ENCODE peak calls at places on chromosomes 2 and 18, in seven cellular contexts. W is GM23338, L is HCT116, O is SK-N-SH, H is HepG2, K is K562, A is GM12878. T is an unnamed sample. For H3K4me1, the result is how much of the 10 kb centered on the place peaks cover.

GRCh38 chr18:48929951-48930713 is 20.6 kb downstream of the SMAD7 start:
- DNase-seq in W (peak), L (no peak), O (peak), H (peak), K (no peak), A (no peak), T (no peak)

GRCh38 chr2:149894760-149895159 is 307.2 kb upstream of the MMADHC start:
- DNase-seq in W (no peak), L (no peak), O (no peak), H (no peak), K (no peak), A (no peak), T (no peak)

GRCh38 chr2:111037136-111037535 is 83.6 kb upstream of the BCL2L11 start:
- DNase-seq in W (no peak), L (no peak), O (no peak), H (no peak), K (no peak), A (peak), T (no peak)

GRCh38 chr2:43196773-43197567 is 29.4 kb downstream of the ZFP36L2 start:
- DNase-seq in W (no peak), L (no peak), O (no peak), H (no peak), K (no peak), A (no peak), T (no peak)

GRCh38 chr2:156437272-156437671 is 1.1 kb downstream of the GPD2 start:
- DNase-seq in W (no peak), L (no peak), O (no peak), H (no peak), K (peak), A (no peak), T (no peak)

GRCh38 chr18:50428531-50429206 is 53.8 kb downstream of the SKA1 start:
- DNase-seq in W (no peak), L (no peak), O (peak), H (no peak), K (no peak), A (no peak), T (no peak)

GRCh38 chr2:139790807-139791206 is 1010.6 kb upstream of the NXPH2 start:
- DNase-seq in W (peak), L (peak), O (no peak), H (no peak), K (no peak), A (no peak), T (peak)

GRCh38 chr2:53632714-53633113 is 134.9 kb upstream of the CHAC2 start:
- DNase-seq in W (no peak), L (no peak), O (no peak), H (no peak), K (no peak), A (no peak), T (no peak)

GRCh38 chr2:164706522-164706921 is 85.2 kb upstream of the GRB14 start:
- DNase-seq in W (no peak), L (no peak), O (no peak), H (no peak), K (no peak), A (no peak), T (no peak)

GRCh38 chr18:36114738-36115137 is 14.4 kb downstream of the SLC39A6 start:
- DNase-seq in W (no peak), L (no peak), O (no peak), H (no peak), K (no peak), A (no peak), T (no peak)

GRCh38 chr2:122706757-122707223 is 951.3 kb downstream of the TSN start:
- DNase-seq in W (no peak), L (no peak), O (no peak), H (no peak), K (no peak), A (no peak), T (no peak)

GRCh38 chr18:38933322-38933721 is 1367.7 kb upstream of the CELF4 start:
- DNase-seq in W (no peak), L (no peak), O (no peak), H (no peak), K (no peak), A (no peak), T (no peak)

GRCh38 chr2:69720404-69720803 is 21.5 kb upstream of the ANXA4 start:
- DNase-seq in W (no peak), L (no peak), O (peak), H (no peak), K (peak), A (no peak), T (no peak)

GRCh38 chr2:176131617-176132396 is 2.3 kb downstream of the HOXD8 start:
- DNase-seq in W (no peak), L (no peak), O (no peak), H (no peak), K (no peak), A (no peak), T (no peak)

GRCh38 chr2:45199973-45200372 is 190.7 kb upstream of the SIX2 start:
- DNase-seq in W (no peak), L (no peak), O (no peak), H (no peak), K (no peak), A (no peak), T (no peak)

GRCh38 chr18:9135912-9136314 is 668 bp upstream of the ANKRD12 start:
- DNase-seq in W (peak), L (peak), O (no peak), H (peak), K (peak), A (no peak), T (no peak)

GRCh38 chr2:7572460-7572859 is 655.2 kb downstream of the RNF144A start:
- DNase-seq in W (peak), L (no peak), O (no peak), H (no peak), K (no peak), A (no peak), T (no peak)

GRCh38 chr2:241870611-241871537 is 1.3 kb downstream of the RTP5 start:
- DNase-seq in W (no peak), L (no peak), O (peak), H (no peak), K (no peak), A (no peak), T (no peak)

GRCh38 chr2:104599802-104600510 is 254.0 kb upstream of the POU3F3 start:
- DNase-seq in W (no peak), L (no peak), O (no peak), H (no peak), K (no peak), A (no peak), T (no peak)

GRCh38 chr2:238284802-238285515 is 3.5 kb downstream of the PER2 start:
- DNase-seq in W (no peak), L (no peak), O (no peak), H (no peak), K (no peak), A (no peak), T (no peak)

GRCh38 chr2:11166476-11166875 is 11.2 kb downstream of the SLC66A3 start:
- DNase-seq in W (no peak), L (no peak), O (no peak), H (no peak), K (no peak), A (no peak), T (no peak)

GRCh38 chr18:4807495-4808293 is 352.6 kb upstream of the DLGAP1 start:
- DNase-seq in W (no peak), L (no peak), O (no peak), H (no peak), K (no peak), A (no peak), T (no peak)

GRCh38 chr18:57762686-57763085 is 40.4 kb downstream of the ATP8B1 start:
- DNase-seq in W (no peak), L (no peak), O (no peak), H (no peak), K (no peak), A (no peak), T (no peak)

GRCh38 chr18:71324356-71324755 is 1035.5 kb downstream of the SOCS6 start:
- DNase-seq in W (no peak), L (no peak), O (no peak), H (no peak), K (no peak), A (no peak), T (no peak)

GRCh38 chr2:164514491-164514890 is 106.8 kb downstream of the GRB14 start:
- DNase-seq in W (no peak), L (no peak), O (no peak), H (peak), K (no peak), A (no peak), T (no peak)

GRCh38 chr2:160680294-160680693 is 186.7 kb upstream of the RBMS1 start:
- DNase-seq in W (no peak), L (no peak), O (no peak), H (no peak), K (no peak), A (no peak), T (no peak)

GRCh38 chr18:25457636-25458035 is 105.7 kb upstream of the ZNF521 start:
- DNase-seq in W (no peak), L (no peak), O (no peak), H (no peak), K (no peak), A (no peak), T (no peak)

GRCh38 chr2:7032371-7032770 is 115.2 kb downstream of the RNF144A start:
- DNase-seq in W (no peak), L (no peak), O (no peak), H (no peak), K (no peak), A (no peak), T (no peak)

GRCh38 chr2:240686460-240686859 is 3.8 kb upstream of the AQP12B start:
- DNase-seq in W (no peak), L (no peak), O (no peak), H (no peak), K (no peak), A (no peak), T (no peak)

GRCh38 chr2:100043891-100044255 is 98.5 kb downstream of the AFF3 start:
- DNase-seq in W (no peak), L (no peak), O (no peak), H (no peak), K (no peak), A (no peak), T (no peak)

GRCh38 chr2:29123584-29124349 is 8.6 kb downstream of the CLIP4 start:
- DNase-seq in W (no peak), L (peak), O (no peak), H (peak), K (no peak), A (no peak), T (no peak)

GRCh38 chr2:19488009-19488691 is 129.7 kb upstream of the OSR1 start:
- DNase-seq in W (no peak), L (peak), O (no peak), H (peak), K (no peak), A (no peak), T (no peak)

GRCh38 chr18:73645175-73645715 is 502.4 kb downstream of the FBXO15 start:
- DNase-seq in W (no peak), L (no peak), O (no peak), H (no peak), K (no peak), A (no peak), T (no peak)

GRCh38 chr2:11237122-11237521 is 81.9 kb downstream of the SLC66A3 start:
- DNase-seq in W (no peak), L (no peak), O (no peak), H (no peak), K (no peak), A (no peak), T (no peak)

GRCh38 chr2:240387669-240388358 is 47.6 kb upstream of the GPC1 start:
- DNase-seq in W (no peak), L (peak), O (no peak), H (peak), K (peak), A (no peak), T (peak)

GRCh38 chr2:11142987-11143386 is 12.3 kb upstream of the SLC66A3 start:
- DNase-seq in W (no peak), L (no peak), O (no peak), H (no peak), K (no peak), A (no peak), T (no peak)

GRCh38 chr2:117785740-117786139 is 28.8 kb upstream of the DDX18 start:
- DNase-seq in W (peak), L (peak), O (peak), H (peak), K (peak), A (no peak), T (no peak)

GRCh38 chr18:56639094-56639361 is 636 bp upstream of the TXNL1 start:
- DNase-seq in W (peak), L (no peak), O (peak), H (no peak), K (no peak), A (no peak), T (no peak)

GRCh38 chr2:30446602-30447148 is 371 bp upstream of the LCLAT1 start:
- DNase-seq in W (peak), L (no peak), O (peak), H (no peak), K (peak), A (no peak), T (no peak)

GRCh38 chr2:45681675-45682074 is 30.2 kb downstream of the PRKCE start:
- DNase-seq in W (no peak), L (peak), O (peak), H (peak), K (no peak), A (no peak), T (peak)

GRCh38 chr2:74556159-74556558 is 1.6 kb downstream of the DOK1 start:
- DNase-seq in W (no peak), L (no peak), O (no peak), H (no peak), K (no peak), A (no peak), T (no peak)

GRCh38 chr2:74553892-74554820 is at the start of the genes DOK1 and LOXL3:
- DNase-seq in W (peak), L (no peak), O (peak), H (peak), K (peak), A (no peak), T (no peak)

GRCh38 chr2:74555610-74556103 is 1.1 kb downstream of the DOK1 start:
- DNase-seq in W (peak), L (no peak), O (no peak), H (no peak), K (no peak), A (no peak), T (no peak)

GRCh38 chr2:74552914-74553811 is 579 bp downstream of the LOXL3 start:
- DNase-seq in W (peak), L (no peak), O (peak), H (no peak), K (no peak), A (no peak), T (no peak)

GRCh38 chr2:74554821-74555531 is 456 bp downstream of the DOK1 start:
- DNase-seq in W (peak), L (no peak), O (peak), H (no peak), K (peak), A (no peak), T (no peak)
- TF ChIP-seq REST in W (no peak), L (no peak), O (no peak), H (no peak), K (no peak), A (no peak), T (no peak)

DNA sequence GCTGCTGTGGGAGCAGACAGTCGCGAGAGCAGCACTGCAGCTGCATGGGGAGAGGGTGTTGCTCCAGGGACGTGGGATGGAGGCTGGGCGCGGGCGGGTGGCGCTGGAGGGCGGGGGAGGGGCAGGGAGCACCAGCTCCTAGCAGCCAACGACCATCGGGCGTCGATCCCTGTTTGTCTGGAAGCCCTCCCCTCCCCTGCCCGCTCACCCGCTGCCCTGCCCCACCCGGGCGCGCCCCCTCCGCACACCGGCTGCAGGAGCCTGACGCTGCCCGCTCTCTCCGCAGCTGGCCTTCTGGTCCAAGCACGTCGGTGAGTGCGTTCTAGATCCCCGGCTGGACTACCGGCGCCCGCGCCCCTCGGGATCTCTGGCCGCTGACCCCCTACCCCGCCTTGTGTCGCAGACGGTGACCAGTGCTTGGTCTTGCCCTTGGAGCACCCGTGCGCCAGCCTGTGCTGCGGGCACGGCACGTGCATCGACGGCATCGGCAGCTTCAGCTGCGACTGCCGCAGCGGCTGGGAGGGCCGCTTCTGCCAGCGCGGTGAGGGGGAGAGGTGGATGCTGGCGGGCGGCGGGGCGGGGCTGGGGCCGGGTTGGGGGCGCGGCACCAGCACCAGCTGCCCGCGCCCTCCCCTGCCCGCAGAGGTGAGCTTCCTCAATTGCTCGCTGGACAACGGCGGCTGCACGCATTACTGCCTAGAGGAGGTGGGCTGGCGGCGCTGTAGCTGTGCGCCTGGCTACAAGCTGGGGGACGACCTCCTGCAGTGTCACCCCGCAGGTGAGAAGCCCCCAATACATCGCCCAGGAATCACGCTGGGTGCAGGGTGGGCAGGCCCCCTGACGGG is 4.6 kb downstream of the PROC start:
- DNase-seq in W (peak), L (no peak), O (peak), H (no peak), K (no peak), A (no peak), T (no peak)
- TF ChIP-seq POLR2AphosphoS5 in W (peak), L (no peak), O (no peak), H (no peak), K (no peak), A (no peak), T (no peak)

DNA sequence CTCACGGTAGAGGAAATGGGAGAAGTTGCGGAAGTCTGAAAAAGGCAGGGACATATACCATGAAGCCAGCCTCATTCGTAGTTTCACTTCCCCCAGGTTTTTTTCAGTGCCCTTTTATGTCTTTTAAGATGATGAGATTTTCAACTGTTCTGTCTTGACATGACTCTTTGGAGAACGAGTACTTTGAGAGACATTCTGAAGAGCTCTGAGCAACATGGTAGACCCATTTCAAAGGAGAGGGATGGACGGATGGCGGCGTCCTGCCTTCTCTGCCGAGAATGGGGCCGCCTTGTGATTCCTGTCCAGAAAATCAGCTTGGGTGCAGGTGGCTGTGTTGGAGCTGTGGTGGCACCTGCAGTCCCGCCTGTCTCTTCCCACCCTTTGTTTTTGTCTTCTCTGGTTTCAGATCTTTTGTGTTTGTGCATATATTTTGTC is 41.7 kb downstream of the SH3BP4 start:
- DNase-seq in W (no peak), L (no peak), O (no peak), H (no peak), K (no peak), A (no peak), T (no peak)
- H3K4me1 ChIP-seq in W (under half), L (under half), O (under half), H (half or more), K (under half), A (under half), T (half or more)

GRCh38 chr18:21911551-21911950 is 171.0 kb downstream of the MIB1 start:
- DNase-seq in W (no peak), L (no peak), O (no peak), H (no peak), K (no peak), A (no peak), T (no peak)

GRCh38 chr18:21916594-21916993 is 176.0 kb downstream of the MIB1 start:
- DNase-seq in W (no peak), L (no peak), O (no peak), H (no peak), K (no peak), A (no peak), T (no peak)

GRCh38 chr18:21912339-21913239 is 172.0 kb downstream of the MIB1 start:
- DNase-seq in W (peak), L (no peak), O (no peak), H (no peak), K (no peak), A (no peak), T (no peak)

GRCh38 chr18:21915546-21915945 is 175.0 kb downstream of the MIB1 start:
- DNase-seq in W (no peak), L (no peak), O (no peak), H (no peak), K (no peak), A (no peak), T (no peak)

GRCh38 chr18:21914739-21915319 is 174.2 kb downstream of the MIB1 start:
- DNase-seq in W (peak), L (peak), O (peak), H (peak), K (peak), A (no peak), T (no peak)
- TF ChIP-seq REST in W (no peak), L (no peak), O (no peak), H (no peak), K (no peak), A (no peak), T (no peak)

DNA sequence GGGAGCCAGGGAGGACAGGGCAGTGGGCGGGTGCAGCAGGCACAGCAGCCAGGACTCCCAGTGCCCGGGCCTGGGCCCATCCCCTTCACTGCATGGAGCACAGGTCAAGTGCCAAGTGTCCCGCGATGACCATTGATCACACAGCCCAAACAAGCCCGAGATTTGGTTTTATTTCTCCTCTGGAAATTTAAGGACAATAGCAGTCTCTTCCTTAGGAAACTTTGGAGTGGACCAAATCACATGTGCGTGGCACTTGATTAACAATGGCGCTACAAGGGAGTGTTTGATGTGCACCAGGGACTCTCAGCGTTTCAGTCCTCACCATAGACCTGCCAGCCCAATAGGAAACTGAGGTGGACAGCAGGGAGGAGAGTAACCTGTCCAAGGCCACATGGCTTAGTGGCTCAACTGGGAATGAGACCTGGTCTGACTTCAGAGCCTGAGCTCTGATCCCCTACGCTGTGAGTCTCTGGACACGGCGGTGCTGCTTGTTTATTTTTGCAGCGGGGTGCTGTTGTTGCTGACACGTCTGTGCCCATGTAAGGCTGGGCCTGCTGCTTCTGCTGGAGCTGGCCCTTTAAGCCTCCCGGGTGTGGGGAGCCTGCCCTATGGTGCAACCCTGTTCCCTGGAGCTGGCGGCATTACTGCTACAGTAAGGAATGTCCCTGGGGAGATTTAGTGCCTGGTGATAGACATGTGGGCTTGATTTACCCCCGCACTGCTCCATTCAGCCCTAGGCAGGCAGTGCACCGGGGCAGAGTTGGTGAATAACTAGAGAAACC is 194.2 kb downstream of the INHBB start:
- DNase-seq in W (peak), L (no peak), O (peak), H (peak), K (no peak), A (no peak), T (no peak)
- TF ChIP-seq POLR2AphosphoS5 in W (no peak), L (no peak), O (no peak), H (peak), K (no peak), A (no peak), T (no peak)

GRCh38 chr2:10043256-10043905 is at the start of gene KLF11:
- DNase-seq in W (peak), L (peak), O (peak), H (peak), K (peak), A (no peak), T (peak)
- H3K4me1 ChIP-seq in W (under half), L (under half), O (under half), H (half or more), K (under half), A (under half), T (under half)